ENCODE peak calls at places on chromosomes 5 and 9, in five cellular contexts. Y, V, S, H and L are unnamed samples.

GRCh38 chr9:132201780-132202703 is 40.2 kb downstream of the NTNG2 start:
- DNase-seq in Y (no peak), S (no peak), H (no peak), V (no peak), L (no peak)

GRCh38 chr5:6829150-6829784 is 116.0 kb downstream of the TENT4A start:
- DNase-seq in H (no peak), V (no peak), S (no peak), Y (peak; percentile 48), L (no peak)

GRCh38 chr5:78881884-78882283 is 103.2 kb downstream of the ARSB start:
- DNase-seq in Y (no peak), S (no peak), V (no peak), H (no peak), L (no peak)

GRCh38 chr9:26261503-26262330 is 583.5 kb upstream of the TUSC1 start:
- DNase-seq in Y (no peak), V (no peak), H (peak; percentile 60), S (peak; percentile 65), L (no peak)

GRCh38 chr5:137921931-137922330 is 32.7 kb downstream of the PKD2L2 start:
- DNase-seq in S (peak; percentile 7), V (no peak), H (peak; percentile 40), Y (no peak), L (no peak)

GRCh38 chr9:128244443-128245226 is 31.2 kb downstream of the GOLGA2 start:
- DNase-seq in V (no peak), H (peak; percentile 39), S (peak; percentile 95), Y (no peak), L (peak; percentile 66)

GRCh38 chr9:12846035-12846434 is 71.2 kb downstream of the LURAP1L start:
- DNase-seq in S (no peak), Y (no peak), H (peak; percentile 67), V (no peak), L (no peak)

GRCh38 chr9:9305600-9305999 is 1307.2 kb downstream of the PTPRD start:
- DNase-seq in Y (no peak), H (no peak), S (no peak), V (no peak), L (no peak)

GRCh38 chr5:95760291-95761191 is 29.4 kb downstream of the RHOBTB3 start:
- DNase-seq in Y (no peak), V (no peak), H (peak; percentile 99), S (peak; percentile 93), L (no peak)